ENCODE peak calls at places on chromosome X, in six cellular contexts. U, Q, J, V, Y and K are unnamed samples.

GRCh38 chrX:74419861-74420193 is 1.5 kb upstream of the SLC16A2 start:
- DNase-seq in U (peak; percentile 28), Q (no peak), V (peak; percentile 9), J (no peak), Y (no peak), K (peak; percentile 47)

GRCh38 chrX:30085571-30085970 is 129.8 kb upstream of the MAGEB2 start:
- DNase-seq in J (no peak), Q (no peak), V (no peak), U (no peak), Y (peak; percentile 1), K (no peak)

GRCh38 chrX:36650622-36651021 is 357.5 kb upstream of the FAM47C start:
- DNase-seq in V (no peak), J (no peak), U (no peak), Q (no peak), Y (no peak), K (no peak)

GRCh38 chrX:65034641-65035450 is 58.6 kb upstream of the ZC4H2 start:
- DNase-seq in V (peak; percentile 78), U (peak; percentile 90), Q (peak; percentile 79), Y (peak; percentile 82), J (peak; percentile 68), K (peak; percentile 92)

GRCh38 chrX:68822641-68823410 is 6.0 kb upstream of the EFNB1 start:
- DNase-seq in V (no peak), Q (no peak), Y (peak; percentile 52), U (peak; percentile 66), J (peak; percentile 47), K (peak; percentile 85)

GRCh38 chrX:637660-638481 is 7.3 kb downstream of the SHOX start:
- DNase-seq in J (no peak), Y (no peak), Q (peak; percentile 37), V (no peak), U (no peak), K (no peak)

GRCh38 chrX:80817002-80817401 is 7.3 kb upstream of the BRWD3 start:
- DNase-seq in Y (no peak), U (no peak), V (no peak), Q (no peak), J (no peak), K (no peak)

GRCh38 chrX:69133561-69134542 is 31.4 kb downstream of the PJA1 start:
- DNase-seq in Q (peak; percentile 49), Y (peak; percentile 83), U (peak; percentile 81), J (peak; percentile 69), V (peak; percentile 40), K (peak; percentile 96)

GRCh38 chrX:18995216-18995615 is 11.3 kb upstream of the PHKA2 start:
- DNase-seq in J (peak; percentile 61), U (no peak), V (no peak), Y (peak; percentile 50), Q (no peak), K (no peak)

GRCh38 chrX:71998836-71999509 is 88.3 kb downstream of the NHSL2 start:
- DNase-seq in Q (no peak), J (no peak), U (peak; percentile 21), Y (peak; percentile 37), V (no peak), K (peak; percentile 57)

GRCh38 chrX:22116585-22117546 is 84.7 kb downstream of the PHEX start:
- DNase-seq in J (no peak), Q (no peak), U (no peak), V (no peak), Y (no peak), K (no peak)

GRCh38 chrX:119734897-119735339 is 23.5 kb upstream of the SOWAHD start:
- DNase-seq in Y (no peak), J (no peak), Q (no peak), V (no peak), U (no peak), K (no peak)

GRCh38 chrX:136417806-136418205 is 69.9 kb upstream of the BRS3 start:
- DNase-seq in Y (no peak), Q (no peak), U (no peak), V (no peak), J (no peak), K (no peak)

GRCh38 chrX:23403849-23404248 is 69.2 kb downstream of the PTCHD1 start:
- DNase-seq in Q (no peak), V (no peak), U (no peak), J (no peak), Y (no peak), K (peak; percentile 35)

GRCh38 chrX:48558270-48558669 is 16.0 kb upstream of the RBM3 start:
- DNase-seq in J (peak; percentile 87), U (no peak), Q (no peak), V (no peak), Y (peak; percentile 70), K (no peak)

GRCh38 chrX:134374294-134374693 is 85.7 kb upstream of the HPRT1 start:
- DNase-seq in J (no peak), V (no peak), Y (peak; percentile 23), Q (no peak), U (no peak), K (no peak)

GRCh38 chrX:80808854-80809493 is 703 bp downstream of the BRWD3 start:
- DNase-seq in V (peak; percentile 14), Y (peak; percentile 28), J (no peak), Q (peak; percentile 46), U (peak; percentile 36), K (peak; percentile 53)

GRCh38 chrX:50700921-50701320 is 113.1 kb downstream of the SHROOM4 start:
- DNase-seq in V (peak; percentile 44), Y (no peak), U (no peak), J (no peak), Q (no peak), K (peak; percentile 59)

GRCh38 chrX:129545408-129545807 is 5.3 kb downstream of the OCRL start:
- DNase-seq in J (no peak), Y (no peak), Q (no peak), V (no peak), U (no peak), K (no peak)

GRCh38 chrX:47179221-47179927 is 14.3 kb upstream of the UBA1 start:
- DNase-seq in V (no peak), U (no peak), J (no peak), Q (no peak), Y (no peak), K (no peak)

GRCh38 chrX:2566044-2566443 is 65.3 kb upstream of the DHRSX start:
- DNase-seq in Y (no peak), U (no peak), Q (no peak), J (no peak), V (no peak), K (peak; percentile 45)
- H2BK15ac ChIP-seq in Y (no peak overlapping the region), U (no peak overlapping the region), Q (no peak overlapping the region), J (no peak overlapping the region), V (no peak overlapping the region), K (no peak overlapping the region)

GRCh38 chrX:63560601-63561218 is 209.6 kb upstream of the SPIN4 start:
- DNase-seq in J (peak; percentile 74), V (peak; percentile 53), Q (peak; percentile 55), U (peak; percentile 84), Y (peak; percentile 82), K (peak; percentile 95)

GRCh38 chrX:63566856-63567255 is 215.7 kb upstream of the SPIN4 start:
- DNase-seq in Q (no peak), U (no peak), J (no peak), Y (no peak), V (no peak), K (no peak)

DNA sequence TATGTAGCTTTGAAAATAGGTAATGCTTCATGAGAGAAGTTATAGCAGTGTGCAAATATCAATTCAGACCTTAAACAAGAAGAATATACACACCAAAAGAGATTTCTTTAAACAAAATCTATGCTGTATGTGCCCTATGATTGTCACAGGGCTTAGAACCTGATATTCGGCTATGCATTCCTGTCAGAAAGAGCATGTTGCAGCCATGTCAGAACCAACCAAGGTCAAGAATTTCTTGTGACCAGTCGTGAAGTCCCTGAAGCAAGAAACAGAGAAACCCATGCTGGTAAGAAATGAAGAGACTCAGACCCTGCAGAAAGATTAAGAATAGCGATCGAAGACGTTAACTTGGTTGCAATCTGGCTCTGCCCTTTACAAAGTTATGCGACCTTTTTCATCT is 210.3 kb upstream of the SPIN4 start:
- DNase-seq in Y (no peak), V (no peak), U (no peak), Q (no peak), J (no peak), K (no peak)
- H3K27ac ChIP-seq in Y (no peak overlapping the region), V (no peak overlapping the region), U (no peak overlapping the region), Q (no peak overlapping the region), J (peak overlapping the region; percentile 51), K (no peak overlapping the region)

GRCh38 chrX:26958261-26958660 is 504.9 kb downstream of the PPP4R3C start:
- DNase-seq in J (no peak), Q (no peak), V (no peak), U (no peak), Y (no peak), K (no peak)
- H2BK15ac ChIP-seq in J (no peak overlapping the region), Q (no peak overlapping the region), V (no peak overlapping the region), U (no peak overlapping the region), Y (no peak overlapping the region), K (no peak overlapping the region)

DNA sequence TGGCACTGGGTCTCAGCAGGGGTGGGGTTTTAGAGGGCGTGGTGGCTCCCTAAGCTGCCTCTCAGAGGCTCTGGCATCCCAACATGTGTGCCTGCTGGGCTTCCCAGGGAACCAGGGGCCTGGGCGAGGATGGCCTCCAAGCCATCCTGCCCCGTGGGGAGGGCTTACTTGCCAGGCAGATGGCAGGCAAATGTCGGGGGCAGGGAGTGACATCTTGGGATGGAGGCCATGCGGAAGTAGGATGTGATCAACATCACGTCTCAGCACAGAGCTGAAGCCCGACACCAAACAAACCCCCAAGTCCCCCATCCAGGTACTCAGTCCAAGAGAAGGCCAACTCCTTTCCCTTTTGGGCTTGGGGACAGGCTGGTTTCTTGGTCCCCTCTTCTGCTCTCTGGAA is 4.7 kb downstream of the L1CAM start:
- DNase-seq in U (no peak), Q (no peak), V (no peak), J (no peak), Y (no peak), K (no peak)
- H3K27ac ChIP-seq in U (no peak overlapping the region), Q (no peak overlapping the region), V (no peak overlapping the region), J (no peak overlapping the region), Y (peak overlapping the region; percentile 74), K (no peak overlapping the region)

GRCh38 chrX:10118530-10118929 is 38.2 kb upstream of the CLCN4 start:
- DNase-seq in Y (no peak), Q (no peak), V (no peak), U (no peak), J (no peak), K (no peak)
- H2BK15ac ChIP-seq in Y (no peak overlapping the region), Q (no peak overlapping the region), V (no peak overlapping the region), U (no peak overlapping the region), J (no peak overlapping the region), K (no peak overlapping the region)

GRCh38 chrX:40938418-40938817 is 146.8 kb upstream of the USP9X start:
- DNase-seq in J (peak; percentile 46), Y (peak; percentile 16), U (no peak), Q (no peak), V (no peak), K (no peak)
- H3K27ac ChIP-seq in J (no peak overlapping the region), Y (no peak overlapping the region), U (no peak overlapping the region), Q (no peak overlapping the region), V (no peak overlapping the region), K (no peak overlapping the region)